ENCODE peak calls at places on chromosomes 5 and 9, in eight cellular contexts. One of them, this sample, is unnamed.

GRCh38 chr5:149828161-149829011 is 98.3 kb downstream of the PPARGC1B start:
- DNase-seq in NCI-H2171 treated with DMSO at 0.1 percent for 48 hours: peak; percentile 45
- DNase-seq in CD8-positive, alpha-beta T cell: peak; percentile 77
- DNase-seq in astrocyte of the hippocampus: peak; percentile 94
- DNase-seq in Daoy: peak; percentile 89
- DNase-seq in mammary epithelial cell: peak; percentile 89
- DNase-seq in NCI-H1092: peak; percentile 57
- DNase-seq in brain microvascular endothelial cell: peak; percentile 94
- DNase-seq in this sample: peak; percentile 71

GRCh38 chr5:16564468-16564867 is 52.3 kb downstream of the RETREG1 start:
- DNase-seq in NCI-H1092: no peak
- DNase-seq in mammary epithelial cell: no peak
- DNase-seq in astrocyte of the hippocampus: no peak
- DNase-seq in brain microvascular endothelial cell: no peak
- DNase-seq in Daoy: no peak
- DNase-seq in CD8-positive, alpha-beta T cell: no peak
- DNase-seq in NCI-H2171 treated with DMSO at 0.1 percent for 48 hours: peak; percentile 90
- DNase-seq in this sample: no peak

GRCh38 chr9:85404911-85405580 is 336.7 kb downstream of the AGTPBP1 start:
- DNase-seq in Daoy: peak; percentile 44
- DNase-seq in NCI-H1092: no peak
- DNase-seq in brain microvascular endothelial cell: no peak
- DNase-seq in NCI-H2171 treated with DMSO at 0.1 percent for 48 hours: no peak
- DNase-seq in mammary epithelial cell: peak; percentile 42
- DNase-seq in CD8-positive, alpha-beta T cell: no peak
- DNase-seq in astrocyte of the hippocampus: no peak
- DNase-seq in this sample: no peak

GRCh38 chr9:71985070-71985956 is 73.9 kb downstream of the C9orf85 start:
- DNase-seq in brain microvascular endothelial cell: no peak
- DNase-seq in mammary epithelial cell: no peak
- DNase-seq in CD8-positive, alpha-beta T cell: no peak
- DNase-seq in NCI-H2171 treated with DMSO at 0.1 percent for 48 hours: no peak
- DNase-seq in astrocyte of the hippocampus: no peak
- DNase-seq in NCI-H1092: no peak
- DNase-seq in Daoy: no peak
- DNase-seq in this sample: no peak

GRCh38 chr9:27331393-27331792 is 34.4 kb upstream of the EQTN start:
- DNase-seq in astrocyte of the hippocampus: no peak
- DNase-seq in brain microvascular endothelial cell: no peak
- DNase-seq in CD8-positive, alpha-beta T cell: no peak
- DNase-seq in mammary epithelial cell: no peak
- DNase-seq in NCI-H2171 treated with DMSO at 0.1 percent for 48 hours: no peak
- DNase-seq in NCI-H1092: no peak
- DNase-seq in Daoy: no peak
- DNase-seq in this sample: no peak

GRCh38 chr9:91214867-91215266 is 146.9 kb downstream of the AUH start:
- DNase-seq in NCI-H1092: no peak
- DNase-seq in astrocyte of the hippocampus: no peak
- DNase-seq in mammary epithelial cell: no peak
- DNase-seq in brain microvascular endothelial cell: no peak
- DNase-seq in CD8-positive, alpha-beta T cell: no peak
- DNase-seq in Daoy: no peak
- DNase-seq in NCI-H2171 treated with DMSO at 0.1 percent for 48 hours: no peak
- DNase-seq in this sample: no peak

GRCh38 chr5:108003178-108003577 is 332.4 kb upstream of the EFNA5 start:
- DNase-seq in NCI-H2171 treated with DMSO at 0.1 percent for 48 hours: no peak
- DNase-seq in astrocyte of the hippocampus: peak; percentile 68
- DNase-seq in mammary epithelial cell: peak; percentile 26
- DNase-seq in NCI-H1092: no peak
- DNase-seq in Daoy: peak; percentile 78
- DNase-seq in brain microvascular endothelial cell: peak; percentile 64
- DNase-seq in CD8-positive, alpha-beta T cell: no peak
- DNase-seq in this sample: no peak

GRCh38 chr5:3599283-3600105 is 3.9 kb downstream of the IRX1 start:
- DNase-seq in brain microvascular endothelial cell: no peak
- DNase-seq in astrocyte of the hippocampus: peak; percentile 37
- DNase-seq in CD8-positive, alpha-beta T cell: no peak
- DNase-seq in Daoy: peak; percentile 85
- DNase-seq in NCI-H1092: no peak
- DNase-seq in mammary epithelial cell: peak; percentile 74
- DNase-seq in NCI-H2171 treated with DMSO at 0.1 percent for 48 hours: no peak
- DNase-seq in this sample: no peak

GRCh38 chr5:12245429-12245828 is 341.2 kb upstream of the CTNND2 start:
- DNase-seq in NCI-H2171 treated with DMSO at 0.1 percent for 48 hours: no peak
- DNase-seq in Daoy: no peak
- DNase-seq in NCI-H1092: no peak
- DNase-seq in CD8-positive, alpha-beta T cell: no peak
- DNase-seq in mammary epithelial cell: no peak
- DNase-seq in brain microvascular endothelial cell: no peak
- DNase-seq in astrocyte of the hippocampus: peak; percentile 34
- DNase-seq in this sample: no peak

GRCh38 chr9:129406278-129407225 is 214.3 kb downstream of the C9orf50 start:
- DNase-seq in astrocyte of the hippocampus: no peak
- DNase-seq in NCI-H2171 treated with DMSO at 0.1 percent for 48 hours: no peak
- DNase-seq in NCI-H1092: no peak
- DNase-seq in brain microvascular endothelial cell: no peak
- DNase-seq in Daoy: no peak
- DNase-seq in CD8-positive, alpha-beta T cell: no peak
- DNase-seq in mammary epithelial cell: no peak
- DNase-seq in this sample: no peak

GRCh38 chr9:83235524-83235923 is 172.6 kb upstream of the RASEF start:
- DNase-seq in NCI-H1092: no peak
- DNase-seq in astrocyte of the hippocampus: no peak
- DNase-seq in mammary epithelial cell: no peak
- DNase-seq in NCI-H2171 treated with DMSO at 0.1 percent for 48 hours: no peak
- DNase-seq in brain microvascular endothelial cell: no peak
- DNase-seq in Daoy: no peak
- DNase-seq in CD8-positive, alpha-beta T cell: no peak
- DNase-seq in this sample: no peak

GRCh38 chr9:121927636-121928035 is 165.5 kb downstream of the TTLL11 start:
- DNase-seq in CD8-positive, alpha-beta T cell: no peak
- DNase-seq in astrocyte of the hippocampus: no peak
- DNase-seq in brain microvascular endothelial cell: no peak
- DNase-seq in mammary epithelial cell: no peak
- DNase-seq in NCI-H2171 treated with DMSO at 0.1 percent for 48 hours: peak; percentile 91
- DNase-seq in NCI-H1092: no peak
- DNase-seq in Daoy: no peak
- DNase-seq in this sample: no peak

GRCh38 chr5:14775857-14776256 is 95.7 kb downstream of the ANKH start:
- DNase-seq in NCI-H2171 treated with DMSO at 0.1 percent for 48 hours: no peak
- DNase-seq in CD8-positive, alpha-beta T cell: no peak
- DNase-seq in astrocyte of the hippocampus: no peak
- DNase-seq in brain microvascular endothelial cell: peak; percentile 27
- DNase-seq in mammary epithelial cell: peak; percentile 69
- DNase-seq in NCI-H1092: no peak
- DNase-seq in Daoy: peak; percentile 96
- DNase-seq in this sample: peak; percentile 25

GRCh38 chr9:111945216-111945615 is 48.6 kb downstream of the UGCG start:
- DNase-seq in CD8-positive, alpha-beta T cell: no peak
- DNase-seq in mammary epithelial cell: no peak
- DNase-seq in NCI-H2171 treated with DMSO at 0.1 percent for 48 hours: no peak
- DNase-seq in NCI-H1092: no peak
- DNase-seq in Daoy: peak; percentile 82
- DNase-seq in brain microvascular endothelial cell: peak; percentile 80
- DNase-seq in astrocyte of the hippocampus: peak; percentile 56
- DNase-seq in this sample: no peak

GRCh38 chr9:132181796-132182521 is 20.1 kb downstream of the NTNG2 start:
- DNase-seq in NCI-H1092: peak; percentile 63
- DNase-seq in brain microvascular endothelial cell: no peak
- DNase-seq in astrocyte of the hippocampus: peak; percentile 19
- DNase-seq in CD8-positive, alpha-beta T cell: no peak
- DNase-seq in mammary epithelial cell: no peak
- DNase-seq in NCI-H2171 treated with DMSO at 0.1 percent for 48 hours: peak; percentile 39
- DNase-seq in Daoy: no peak
- DNase-seq in this sample: no peak

GRCh38 chr5:124921694-124922093 is 175.3 kb upstream of the ZNF608 start:
- DNase-seq in NCI-H1092: no peak
- DNase-seq in CD8-positive, alpha-beta T cell: no peak
- DNase-seq in brain microvascular endothelial cell: no peak
- DNase-seq in astrocyte of the hippocampus: no peak
- DNase-seq in NCI-H2171 treated with DMSO at 0.1 percent for 48 hours: no peak
- DNase-seq in mammary epithelial cell: no peak
- DNase-seq in Daoy: no peak
- DNase-seq in this sample: no peak

GRCh38 chr5:2538169-2538568 is 213.3 kb downstream of the IRX2 start:
- DNase-seq in CD8-positive, alpha-beta T cell: no peak
- DNase-seq in mammary epithelial cell: no peak
- DNase-seq in NCI-H2171 treated with DMSO at 0.1 percent for 48 hours: no peak
- DNase-seq in brain microvascular endothelial cell: no peak
- DNase-seq in NCI-H1092: no peak
- DNase-seq in astrocyte of the hippocampus: no peak
- DNase-seq in Daoy: peak; percentile 23
- DNase-seq in this sample: no peak

GRCh38 chr9:128056887-128057723 is 10.0 kb downstream of the NAIF1 start:
- DNase-seq in astrocyte of the hippocampus: no peak
- DNase-seq in CD8-positive, alpha-beta T cell: no peak
- DNase-seq in brain microvascular endothelial cell: no peak
- DNase-seq in NCI-H2171 treated with DMSO at 0.1 percent for 48 hours: no peak
- DNase-seq in NCI-H1092: peak; percentile 31
- DNase-seq in mammary epithelial cell: no peak
- DNase-seq in Daoy: no peak
- DNase-seq in this sample: no peak

GRCh38 chr5:37663538-37663937 is 176.3 kb downstream of the GDNF start:
- DNase-seq in Daoy: no peak
- DNase-seq in NCI-H1092: no peak
- DNase-seq in NCI-H2171 treated with DMSO at 0.1 percent for 48 hours: no peak
- DNase-seq in astrocyte of the hippocampus: no peak
- DNase-seq in CD8-positive, alpha-beta T cell: no peak
- DNase-seq in brain microvascular endothelial cell: no peak
- DNase-seq in mammary epithelial cell: no peak
- DNase-seq in this sample: no peak

This sample was measured in skeletal muscle cell.